ENCODE peak calls at places on chromosome 17, in five cellular contexts. One of them, this sample, is unnamed.

GRCh38 chr17:68591583-68591982 is 9.6 kb downstream of the FAM20A start:
- DNase-seq in cardiac muscle cell: no peak
- DNase-seq in nephron progenitor cell: peak; percentile 20
- DNase-seq in D721Med: no peak
- DNase-seq in A673: no peak
- DNase-seq in this sample: no peak

GRCh38 chr17:72397687-72398086 is 276.9 kb downstream of the SOX9 start:
- DNase-seq in A673: no peak
- DNase-seq in nephron progenitor cell: no peak
- DNase-seq in D721Med: no peak
- DNase-seq in cardiac muscle cell: no peak
- DNase-seq in this sample: peak; percentile 42

GRCh38 chr17:13647551-13647950 is 45.8 kb upstream of the HS3ST3A1 start:
- DNase-seq in nephron progenitor cell: no peak
- DNase-seq in cardiac muscle cell: no peak
- DNase-seq in A673: no peak
- DNase-seq in D721Med: no peak
- DNase-seq in this sample: peak; percentile 27

GRCh38 chr17:51015145-51015558 is 105.5 kb downstream of the SPAG9 start:
- DNase-seq in nephron progenitor cell: no peak
- DNase-seq in cardiac muscle cell: no peak
- DNase-seq in D721Med: no peak
- DNase-seq in A673: peak; percentile 17
- DNase-seq in this sample: no peak

GRCh38 chr17:47207143-47208067 is 1.7 kb upstream of the MYL4 start:
- DNase-seq in cardiac muscle cell: no peak
- DNase-seq in nephron progenitor cell: no peak
- DNase-seq in D721Med: no peak
- DNase-seq in A673: no peak
- DNase-seq in this sample: no peak

GRCh38 chr17:39979021-39979660 is 1.5 kb upstream of the PSMD3 start:
- DNase-seq in cardiac muscle cell: no peak
- DNase-seq in nephron progenitor cell: no peak
- DNase-seq in D721Med: no peak
- DNase-seq in A673: no peak
- DNase-seq in this sample: peak; percentile 97

GRCh38 chr17:44932096-44932495 is 15.5 kb downstream of the KIF18B start:
- DNase-seq in A673: no peak
- DNase-seq in nephron progenitor cell: no peak
- DNase-seq in cardiac muscle cell: no peak
- DNase-seq in D721Med: peak; percentile 5
- DNase-seq in this sample: no peak

GRCh38 chr17:63289931-63290330 is 156.2 kb downstream of the CYB561 start:
- DNase-seq in nephron progenitor cell: no peak
- DNase-seq in A673: no peak
- DNase-seq in D721Med: no peak
- DNase-seq in cardiac muscle cell: no peak
- DNase-seq in this sample: no peak

GRCh38 chr17:80101946-80102706 is 745 bp downstream of the GAA start:
- DNase-seq in cardiac muscle cell: peak; percentile 30
- DNase-seq in A673: peak; percentile 27
- DNase-seq in nephron progenitor cell: peak; percentile 35
- DNase-seq in D721Med: no peak
- DNase-seq in this sample: peak; percentile 17

GRCh38 chr17:13120864-13121263 is 103.0 kb upstream of the ELAC2 start:
- DNase-seq in D721Med: no peak
- DNase-seq in cardiac muscle cell: no peak
- DNase-seq in A673: no peak
- DNase-seq in nephron progenitor cell: no peak
- DNase-seq in this sample: no peak

GRCh38 chr17:1709971-1710806 is at the start of gene TLCD2:
- DNase-seq in D721Med: peak; percentile 89
- DNase-seq in nephron progenitor cell: peak; percentile 77
- DNase-seq in A673: peak; percentile 72
- DNase-seq in cardiac muscle cell: peak; percentile 77
- DNase-seq in this sample: peak; percentile 55

GRCh38 chr17:70317416-70317815 is 148.1 kb downstream of the KCNJ2 start:
- DNase-seq in nephron progenitor cell: no peak
- DNase-seq in A673: no peak
- DNase-seq in cardiac muscle cell: no peak
- DNase-seq in D721Med: no peak
- DNase-seq in this sample: no peak

GRCh38 chr17:73429440-73430164 is 117.8 kb upstream of the CDC42EP4 start:
- DNase-seq in nephron progenitor cell: peak; percentile 96
- DNase-seq in A673: peak; percentile 87
- DNase-seq in cardiac muscle cell: peak; percentile 92
- DNase-seq in D721Med: peak; percentile 68
- DNase-seq in this sample: peak; percentile 64

GRCh38 chr17:73042809-73043685 is 49.4 kb downstream of the SLC39A11 start:
- DNase-seq in nephron progenitor cell: no peak
- DNase-seq in D721Med: no peak
- DNase-seq in A673: no peak
- DNase-seq in cardiac muscle cell: no peak
- DNase-seq in this sample: no peak

GRCh38 chr17:50560931-50561750 is 626 bp downstream of the CACNA1G start:
- DNase-seq in cardiac muscle cell: peak; percentile 56
- DNase-seq in A673: no peak
- DNase-seq in nephron progenitor cell: peak; percentile 55
- DNase-seq in D721Med: no peak
- DNase-seq in this sample: no peak

GRCh38 chr17:59219370-59219769 is 941 bp upstream of the GDPD1 start:
- DNase-seq in cardiac muscle cell: no peak
- DNase-seq in D721Med: no peak
- DNase-seq in nephron progenitor cell: no peak
- DNase-seq in A673: no peak
- DNase-seq in this sample: no peak

GRCh38 chr17:82037113-82037888 is at the start of gene DCXR:
- DNase-seq in cardiac muscle cell: peak; percentile 99
- DNase-seq in D721Med: peak; percentile 96
- DNase-seq in A673: peak; percentile 99
- DNase-seq in nephron progenitor cell: peak; percentile 98
- DNase-seq in this sample: peak; percentile 89

GRCh38 chr17:66717680-66718079 is 117.2 kb upstream of the CACNG5 start:
- DNase-seq in nephron progenitor cell: no peak
- DNase-seq in cardiac muscle cell: no peak
- DNase-seq in A673: no peak
- DNase-seq in D721Med: no peak
- DNase-seq in this sample: no peak

GRCh38 chr17:80001376-80001775 is 34.3 kb downstream of the TBC1D16 start:
- DNase-seq in A673: no peak
- DNase-seq in nephron progenitor cell: no peak
- DNase-seq in cardiac muscle cell: no peak
- DNase-seq in D721Med: no peak
- DNase-seq in this sample: no peak

GRCh38 chr17:20046629-20047028 is 37.5 kb downstream of the SPECC1 start:
- DNase-seq in cardiac muscle cell: no peak
- DNase-seq in A673: no peak
- DNase-seq in D721Med: no peak
- DNase-seq in nephron progenitor cell: no peak
- DNase-seq in this sample: no peak

GRCh38 chr17:63740464-63741181 is 976 bp downstream of the STRADA start:
- DNase-seq in A673: no peak
- DNase-seq in D721Med: no peak
- DNase-seq in nephron progenitor cell: no peak
- DNase-seq in cardiac muscle cell: no peak
- DNase-seq in this sample: peak; percentile 15

GRCh38 chr17:330993-331701 is 21.5 kb downstream of the RPH3AL start:
- DNase-seq in D721Med: no peak
- DNase-seq in nephron progenitor cell: no peak
- DNase-seq in A673: no peak
- DNase-seq in cardiac muscle cell: no peak
- DNase-seq in this sample: no peak

GRCh38 chr17:30323262-30323894 is 10.5 kb downstream of the TMIGD1 start:
- DNase-seq in nephron progenitor cell: no peak
- DNase-seq in D721Med: no peak
- DNase-seq in A673: no peak
- DNase-seq in cardiac muscle cell: no peak
- DNase-seq in this sample: no peak

GRCh38 chr17:4808378-4808767 is 1.4 kb downstream of the PLD2 start:
- DNase-seq in A673: no peak
- DNase-seq in D721Med: no peak
- DNase-seq in cardiac muscle cell: no peak
- DNase-seq in nephron progenitor cell: no peak
- DNase-seq in this sample: no peak

GRCh38 chr17:34527121-34527907 is 52.1 kb upstream of the TMEM132E start:
- DNase-seq in nephron progenitor cell: no peak
- DNase-seq in cardiac muscle cell: no peak
- DNase-seq in D721Med: no peak
- DNase-seq in A673: no peak
- DNase-seq in this sample: no peak

GRCh38 chr17:34533811-34534527 is 45.4 kb upstream of the TMEM132E start:
- DNase-seq in cardiac muscle cell: no peak
- DNase-seq in A673: no peak
- DNase-seq in D721Med: no peak
- DNase-seq in nephron progenitor cell: no peak
- DNase-seq in this sample: no peak

DNA sequence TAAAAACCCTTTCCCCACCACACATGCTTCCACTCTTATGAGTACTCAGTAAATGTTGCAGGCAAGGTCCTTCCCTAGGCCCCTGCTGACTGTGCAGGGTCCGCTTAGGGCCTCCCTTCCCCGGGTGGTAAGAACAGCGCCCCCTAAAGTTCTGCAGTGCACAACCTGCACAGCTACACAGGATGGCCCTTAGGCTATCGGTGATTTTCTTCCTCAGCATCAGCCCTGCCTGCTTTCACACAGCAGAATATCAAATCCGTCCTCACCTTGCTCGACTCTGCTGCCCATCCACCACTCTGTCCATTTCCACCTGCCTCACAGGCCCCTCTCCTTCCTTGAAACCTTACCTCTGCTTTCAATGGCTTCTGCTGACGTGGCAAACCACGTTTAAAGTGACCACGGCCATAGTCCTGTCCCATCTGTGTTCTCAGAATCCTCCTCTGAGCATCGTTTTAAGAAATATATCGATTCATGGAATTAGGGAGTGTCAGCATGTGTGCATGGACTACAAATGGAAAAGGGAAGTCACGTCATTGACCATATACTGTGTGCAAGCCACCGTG is 51.4 kb upstream of the TMEM132E start:
- DNase-seq in nephron progenitor cell: no peak
- DNase-seq in cardiac muscle cell: peak; percentile 7
- DNase-seq in A673: no peak
- DNase-seq in D721Med: no peak
- DNase-seq in this sample: no peak
- TF ChIP-seq CTCF in nephron progenitor cell: no peak
- TF ChIP-seq CTCF in cardiac muscle cell: no peak
- TF ChIP-seq CTCF in A673: peak; percentile 21
- TF ChIP-seq CTCF in D721Med: peak; percentile 13
- TF ChIP-seq CTCF in this sample: peak; percentile 36

DNA sequence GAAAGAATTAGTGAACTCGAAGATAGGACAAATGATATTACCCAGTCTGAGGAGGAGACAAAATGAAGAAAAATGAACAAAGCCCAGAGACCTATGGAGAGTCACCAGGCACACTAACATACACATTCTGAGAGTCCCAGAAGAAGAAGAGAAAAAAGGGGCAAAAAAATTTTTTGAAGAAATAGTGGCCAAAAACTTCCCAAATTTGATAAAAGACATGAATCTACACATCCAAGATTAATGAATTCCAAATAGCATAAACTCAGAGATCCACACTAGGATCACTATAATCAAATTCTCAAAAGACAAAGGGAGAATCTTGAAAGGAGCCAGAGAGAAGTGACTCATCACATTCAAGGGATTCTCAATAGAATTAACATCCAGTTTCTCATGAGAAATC is 3.4 kb upstream of the OR4D1 start:
- DNase-seq in nephron progenitor cell: no peak
- DNase-seq in cardiac muscle cell: no peak
- DNase-seq in D721Med: no peak
- DNase-seq in A673: no peak
- DNase-seq in this sample: no peak
- TF ChIP-seq CTCF in nephron progenitor cell: no peak
- TF ChIP-seq CTCF in cardiac muscle cell: no peak
- TF ChIP-seq CTCF in D721Med: no peak
- TF ChIP-seq CTCF in A673: no peak
- TF ChIP-seq CTCF in this sample: no peak

GRCh38 chr17:62100050-62100449 is 35.0 kb upstream of the MED13 start:
- DNase-seq in nephron progenitor cell: no peak
- DNase-seq in cardiac muscle cell: no peak
- DNase-seq in D721Med: no peak
- DNase-seq in A673: no peak
- DNase-seq in this sample: no peak

GRCh38 chr17:62099532-62099931 is 34.5 kb upstream of the MED13 start:
- DNase-seq in nephron progenitor cell: no peak
- DNase-seq in D721Med: no peak
- DNase-seq in cardiac muscle cell: no peak
- DNase-seq in A673: no peak
- DNase-seq in this sample: no peak

GRCh38 chr17:62101090-62101489 is 36.0 kb upstream of the MED13 start:
- DNase-seq in D721Med: no peak
- DNase-seq in A673: no peak
- DNase-seq in nephron progenitor cell: no peak
- DNase-seq in cardiac muscle cell: no peak
- DNase-seq in this sample: no peak

GRCh38 chr17:62096401-62096670 is 31.3 kb upstream of the MED13 start:
- DNase-seq in cardiac muscle cell: no peak
- DNase-seq in A673: no peak
- DNase-seq in D721Med: no peak
- DNase-seq in nephron progenitor cell: no peak
- DNase-seq in this sample: no peak

GRCh38 chr17:62098623-62099231 is 33.6 kb upstream of the MED13 start:
- DNase-seq in D721Med: no peak
- DNase-seq in cardiac muscle cell: no peak
- DNase-seq in A673: no peak
- DNase-seq in nephron progenitor cell: no peak
- DNase-seq in this sample: no peak
- TF ChIP-seq CTCF in D721Med: no peak
- TF ChIP-seq CTCF in cardiac muscle cell: no peak
- TF ChIP-seq CTCF in A673: no peak
- TF ChIP-seq CTCF in nephron progenitor cell: no peak
- TF ChIP-seq CTCF in this sample: no peak

DNA sequence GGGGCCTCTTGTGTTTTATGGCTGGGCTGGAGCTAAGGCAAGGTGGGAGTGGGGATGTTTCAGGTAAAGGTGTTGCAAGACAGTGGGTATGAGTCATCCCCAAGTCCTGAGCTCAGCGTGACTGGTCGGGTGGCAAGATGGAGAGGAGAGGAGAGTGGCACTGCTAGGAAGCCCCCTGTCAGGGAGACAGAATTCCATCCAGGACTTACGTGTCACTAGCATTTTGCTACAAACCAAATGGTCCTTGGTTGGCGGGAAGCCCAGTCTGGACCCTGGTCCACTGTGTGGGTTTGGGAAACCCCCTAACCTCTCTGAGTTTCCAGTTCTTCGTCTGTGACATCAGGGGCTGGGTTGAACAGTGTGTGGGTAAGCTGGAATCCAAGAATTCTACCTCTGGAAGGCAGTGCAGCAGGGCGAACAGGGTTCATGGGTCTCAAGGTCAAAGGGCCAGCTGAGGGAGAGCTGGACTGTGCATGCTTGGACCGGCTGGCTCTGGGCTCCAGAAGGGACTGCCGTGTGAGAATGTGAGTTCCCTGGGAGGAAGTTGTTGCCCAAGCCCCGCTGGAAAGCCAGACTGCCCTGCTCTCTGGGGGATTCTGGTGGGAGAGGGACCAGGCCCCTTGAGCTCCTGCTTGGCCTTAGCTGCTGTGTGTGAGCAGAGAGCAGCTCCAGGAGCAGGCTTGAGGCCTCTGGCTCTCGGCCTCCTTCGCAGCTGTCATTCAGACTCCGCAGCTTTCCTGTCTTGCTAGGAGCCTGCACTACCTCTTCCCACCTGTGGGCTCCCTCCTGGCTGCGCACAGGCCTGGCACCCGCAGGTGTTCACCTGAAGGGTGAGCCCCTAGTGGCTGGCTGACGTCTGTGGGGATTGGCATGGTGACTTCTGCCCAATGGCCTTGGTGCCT is 84.5 kb downstream of the NT5M start:
- DNase-seq in A673: no peak
- DNase-seq in cardiac muscle cell: peak; percentile 44
- DNase-seq in nephron progenitor cell: peak; percentile 28
- DNase-seq in D721Med: no peak
- DNase-seq in this sample: no peak
- TF ChIP-seq CTCF in A673: peak; percentile 11
- TF ChIP-seq CTCF in cardiac muscle cell: peak; percentile 32
- TF ChIP-seq CTCF in nephron progenitor cell: peak; percentile 38
- TF ChIP-seq CTCF in D721Med: no peak
- TF ChIP-seq CTCF in this sample: peak; percentile 63